ENCODE peak calls at places on chromosomes 4 and X, in seven cellular contexts. I, Y, S, Z, M, T and N are unnamed samples.

GRCh38 chr4:161573836-161574235 is 590.0 kb downstream of the FSTL5 start:
- DNase-seq in I (no peak), Y (no peak), S (no peak), Z (no peak), M (no peak), T (no peak), N (no peak)

GRCh38 chr4:94419956-94420355 is 31.8 kb upstream of the PDLIM5 start:
- DNase-seq in I (peak; percentile 23), Y (no peak), S (peak; percentile 88), Z (no peak), M (no peak), T (no peak), N (no peak)

GRCh38 chr4:1360423-1361283 is 13.6 kb downstream of the UVSSA start:
- DNase-seq in I (peak; percentile 49), Y (no peak), S (peak; percentile 69), Z (no peak), M (no peak), T (no peak), N (no peak)

GRCh38 chr4:1871471-1872021 is 353 bp downstream of the NSD2 start:
- DNase-seq in I (no peak), Y (no peak), S (peak; percentile 59), Z (peak; percentile 59), M (peak; percentile 16), T (no peak), N (no peak)

GRCh38 chr4:28229092-28229491 is 1368.5 kb downstream of the STIM2 start:
- DNase-seq in I (peak; percentile 67), Y (no peak), S (peak; percentile 85), Z (no peak), M (no peak), T (no peak), N (peak; percentile 41)

GRCh38 chr4:186651624-186652023 is 72.0 kb downstream of the FAT1 start:
- DNase-seq in I (peak; percentile 52), Y (no peak), S (no peak), Z (no peak), M (peak; percentile 86), T (peak; percentile 84), N (peak; percentile 76)

GRCh38 chrX:307261-308111 is 11.1 kb downstream of the GTPBP6 start:
- DNase-seq in I (no peak), Y (no peak), S (no peak), Z (no peak), M (no peak), T (peak; percentile 61), N (peak; percentile 37)

GRCh38 chrX:47483310-47484268 is 567 bp upstream of the ZNF41 start:
- DNase-seq in I (peak; percentile 33), Y (no peak), S (peak; percentile 60), Z (peak; percentile 17), M (peak; percentile 36), T (no peak), N (peak; percentile 52)

GRCh38 chrX:21831496-21831895 is 7.9 kb upstream of the MBTPS2 start:
- DNase-seq in I (no peak), Y (no peak), S (no peak), Z (no peak), M (no peak), T (no peak), N (no peak)

GRCh38 chrX:21487832-21488231 is 113.6 kb downstream of the CNKSR2 start:
- DNase-seq in I (no peak), Y (no peak), S (no peak), Z (no peak), M (no peak), T (no peak), N (no peak)

GRCh38 chr4:121189811-121190210 is 25.7 kb upstream of the TNIP3 start:
- DNase-seq in I (no peak), Y (no peak), S (no peak), Z (peak; percentile 23), M (no peak), T (no peak), N (no peak)

GRCh38 chr4:77433102-77433733 is 172.4 kb upstream of the CXCL13 start:
- DNase-seq in I (peak; percentile 35), Y (no peak), S (peak; percentile 59), Z (peak; percentile 4), M (peak; percentile 23), T (no peak), N (no peak)

GRCh38 chrX:147920161-147920666 is 8.5 kb downstream of the FMR1 start:
- DNase-seq in I (no peak), Y (no peak), S (no peak), Z (no peak), M (no peak), T (no peak), N (no peak)

GRCh38 chr4:176238819-176239218 is 30.2 kb downstream of the ASB5 start:
- DNase-seq in I (no peak), Y (no peak), S (peak; percentile 42), Z (no peak), M (no peak), T (no peak), N (peak; percentile 11)

GRCh38 chrX:67044029-67044653 is 405.3 kb upstream of the EDA2R start:
- DNase-seq in I (no peak), Y (no peak), S (no peak), Z (no peak), M (no peak), T (no peak), N (no peak)

GRCh38 chrX:154457491-154458115 is 478 bp upstream of the PLXNA3 start:
- DNase-seq in I (no peak), Y (no peak), S (peak; percentile 52), Z (peak; percentile 74), M (peak; percentile 9), T (no peak), N (no peak)

GRCh38 chr4:128364565-128364964 is 77.0 kb upstream of the PGRMC2 start:
- DNase-seq in I (no peak), Y (no peak), S (no peak), Z (no peak), M (no peak), T (no peak), N (no peak)

GRCh38 chrX:65894138-65894537 is 145.7 kb downstream of the VSIG4 start:
- DNase-seq in I (no peak), Y (no peak), S (no peak), Z (peak; percentile 3), M (no peak), T (no peak), N (no peak)

GRCh38 chr4:143140696-143141095 is 44.0 kb upstream of the USP38 start:
- DNase-seq in I (no peak), Y (no peak), S (no peak), Z (no peak), M (no peak), T (no peak), N (no peak)

GRCh38 chrX:81195712-81196111 is 6.0 kb downstream of the HMGN5 start:
- DNase-seq in I (peak; percentile 63), Y (peak; percentile 68), S (peak; percentile 65), Z (no peak), M (peak; percentile 27), T (no peak), N (peak; percentile 24)

GRCh38 chrX:1874416-1874815 is 259.6 kb downstream of the ASMT start:
- DNase-seq in I (no peak), Y (no peak), S (no peak), Z (no peak), M (no peak), T (no peak), N (no peak)

GRCh38 chr4:1297456-1298325 is 8.0 kb downstream of the MAEA start:
- DNase-seq in I (no peak), Y (no peak), S (no peak), Z (no peak), M (no peak), T (no peak), N (no peak)

GRCh38 chr4:185573651-185574199 is 38.4 kb upstream of the PDLIM3 start:
- DNase-seq in I (peak; percentile 66), Y (no peak), S (peak; percentile 80), Z (no peak), M (peak; percentile 27), T (no peak), N (peak; percentile 63)

GRCh38 chr4:102627831-102628523 is 126.8 kb downstream of the NFKB1 start:
- DNase-seq in I (peak; percentile 15), Y (no peak), S (peak; percentile 85), Z (no peak), M (no peak), T (no peak), N (no peak)

GRCh38 chrX:54786972-54787371 is 11.1 kb downstream of the ITIH6 start:
- DNase-seq in I (no peak), Y (no peak), S (no peak), Z (no peak), M (no peak), T (no peak), N (no peak)

GRCh38 chrX:151871244-151871643 is 41.4 kb upstream of the MAGEA4 start:
- DNase-seq in I (peak; percentile 66), Y (no peak), S (peak; percentile 90), Z (no peak), M (no peak), T (no peak), N (no peak)

GRCh38 chr4:64829749-64830148 is 420.5 kb upstream of the TECRL start:
- DNase-seq in I (no peak), Y (no peak), S (no peak), Z (no peak), M (no peak), T (no peak), N (no peak)

GRCh38 chr4:96073446-96073845 is 233.6 kb downstream of the PDHA2 start:
- DNase-seq in I (no peak), Y (no peak), S (no peak), Z (no peak), M (no peak), T (no peak), N (no peak)

GRCh38 chrX:12970691-12971202 is 4.2 kb upstream of the TMSB4X start:
- DNase-seq in I (peak; percentile 71), Y (no peak), S (peak; percentile 73), Z (no peak), M (peak; percentile 42), T (peak; percentile 67), N (no peak)

GRCh38 chrX:108139303-108139702 is 47.7 kb downstream of the ATG4A start:
- DNase-seq in I (peak; percentile 5), Y (no peak), S (peak; percentile 7), Z (no peak), M (no peak), T (no peak), N (no peak)

GRCh38 chr4:147730333-147730732 is 1.6 kb upstream of the ARHGAP10 start:
- DNase-seq in I (no peak), Y (no peak), S (peak; percentile 36), Z (no peak), M (no peak), T (no peak), N (no peak)
- H3K27me3 ChIP-seq in I (no peaks in the 10 kb centered on the region), Y (no peaks in the 10 kb centered on the region), S (no peaks in the 10 kb centered on the region), Z (no peaks in the 10 kb centered on the region), M (no peaks in the 10 kb centered on the region), T (no peaks in the 10 kb centered on the region), N (no peaks in the 10 kb centered on the region)

GRCh38 chrX:104565791-104566687 is at the start of gene IL1RAPL2:
- DNase-seq in I (peak; percentile 1), Y (no peak), S (peak; percentile 34), Z (no peak), M (peak; percentile 4), T (no peak), N (no peak)
- H3K4me3 ChIP-seq in I (no peak within 1 kb of the TSS), Y (no peak within 1 kb of the TSS), S (no peak within 1 kb of the TSS), Z (no peak within 1 kb of the TSS), M (peak within 1 kb of the TSS; percentile 41), T (no peak within 1 kb of the TSS), N (no peak within 1 kb of the TSS)

GRCh38 chr4:88725986-88726385 is 28.4 kb upstream of the NAP1L5 start:
- DNase-seq in I (peak; percentile 36), Y (no peak), S (peak; percentile 12), Z (no peak), M (no peak), T (no peak), N (no peak)
- H3K36me3 ChIP-seq in I (peaks cover 11% of the 10 kb centered on the region), Y (peaks cover 40% of the 10 kb centered on the region), S (peaks cover 31% of the 10 kb centered on the region), Z (no peaks in the 10 kb centered on the region), M (peaks cover 26% of the 10 kb centered on the region), T (peaks cover 40% of the 10 kb centered on the region), N (peaks cover 5% of the 10 kb centered on the region)

GRCh38 chr4:6567218-6567617 is 7.8 kb upstream of the MAN2B2 start:
- DNase-seq in I (no peak), Y (no peak), S (no peak), Z (no peak), M (no peak), T (no peak), N (no peak)
- H3K27me3 ChIP-seq in I (peaks cover 25% of the 10 kb centered on the region), Y (peaks cover 3% of the 10 kb centered on the region), S (peaks cover 40% of the 10 kb centered on the region), Z (no peaks in the 10 kb centered on the region), M (peaks cover 6% of the 10 kb centered on the region), T (peaks cover 3% of the 10 kb centered on the region), N (peaks cover 13% of the 10 kb centered on the region)